ENCODE peak calls at places on chromosomes 12 and 14, in six cellular contexts. D is GM06990, Y is AG10803, F is IMR-90, U is fibroblast of mammary gland, G is HFF-Myc. X is an unnamed sample.

GRCh38 chr12:132586929-132587328 is 23.5 kb downstream of the LRCOL1 start:
- DNase-seq in U (no peak), D (no peak), F (no peak), Y (no peak), G (no peak), X (no peak)

GRCh38 chr14:78644824-78645559 is 474.8 kb downstream of the NRXN3 start:
- DNase-seq in Y (no peak), D (no peak), F (no peak), U (no peak), G (no peak), X (no peak)

GRCh38 chr12:89172224-89172623 is 180.1 kb downstream of the DUSP6 start:
- DNase-seq in F (no peak), G (no peak), Y (no peak), U (no peak), D (no peak), X (no peak)

GRCh38 chr12:115070313-115070712 is 386.3 kb upstream of the TBX3 start:
- DNase-seq in G (no peak), U (peak), Y (no peak), F (peak), D (no peak), X (peak)

GRCh38 chr12:46921754-46922113 is 95.9 kb upstream of the SLC38A4 start:
- DNase-seq in D (no peak), U (peak), G (no peak), Y (peak), F (peak), X (peak)

GRCh38 chr12:5332521-5332920 is 99.4 kb upstream of the NTF3 start:
- DNase-seq in D (no peak), G (no peak), Y (no peak), U (no peak), F (no peak), X (no peak)

GRCh38 chr12:32106153-32106516 is 512 bp upstream of the BICD1 start:
- DNase-seq in G (no peak), Y (no peak), D (no peak), U (no peak), F (no peak), X (no peak)

GRCh38 chr14:55556929-55557623 is 22.9 kb upstream of the KTN1 start:
- DNase-seq in U (peak), Y (peak), D (no peak), G (peak), F (peak), X (peak)

GRCh38 chr12:79206871-79207270 is 342.3 kb downstream of the SYT1 start:
- DNase-seq in G (no peak), Y (no peak), U (no peak), F (no peak), D (no peak), X (peak)

GRCh38 chr12:56206373-56207166 is 15.2 kb downstream of the RNF41 start:
- DNase-seq in F (peak), U (peak), Y (peak), D (no peak), G (no peak), X (peak)

GRCh38 chr12:116319851-116320621 is 42.5 kb upstream of the MED13L start:
- DNase-seq in G (peak), D (no peak), F (peak), U (peak), Y (peak), X (peak)

GRCh38 chr14:101506211-101506920 is 54.9 kb upstream of the DIO3 start:
- DNase-seq in U (no peak), Y (no peak), G (no peak), F (no peak), D (no peak), X (no peak)

GRCh38 chr14:74609721-74610120 is 2.3 kb downstream of the LTBP2 start:
- DNase-seq in D (no peak), Y (no peak), U (peak), G (no peak), F (peak), X (peak)

GRCh38 chr12:106211973-106212372 is 35.8 kb downstream of the CKAP4 start:
- DNase-seq in G (no peak), U (no peak), F (no peak), D (no peak), Y (no peak), X (no peak)

GRCh38 chr12:124681779-124682391 is 114.5 kb upstream of the NCOR2 start:
- DNase-seq in G (peak), F (peak), Y (peak), U (peak), D (no peak), X (peak)

GRCh38 chr12:52032431-52032796 is 18.8 kb upstream of the NR4A1 start:
- DNase-seq in D (no peak), G (no peak), U (peak), F (peak), Y (peak), X (peak)

GRCh38 chr12:26406813-26407212 is 211.4 kb downstream of the SSPN start:
- DNase-seq in Y (no peak), D (no peak), F (no peak), U (no peak), G (no peak), X (no peak)

GRCh38 chr12:75979181-75979580 is 52.4 kb downstream of the PHLDA1 start:
- DNase-seq in D (no peak), Y (peak), F (peak), U (peak), G (peak), X (peak)

GRCh38 chr14:103031956-103032355 is 25.4 kb downstream of the CDC42BPB start:
- DNase-seq in D (no peak), U (no peak), G (no peak), F (no peak), Y (peak), X (peak)

GRCh38 chr14:54565236-54566151 is 1.4 kb upstream of the SAMD4A start:
- DNase-seq in F (peak), G (peak), D (peak), Y (peak), U (peak), X (peak)

GRCh38 chr12:100864366-100864765 is 69.8 kb downstream of the ANO4 start:
- DNase-seq in Y (no peak), G (no peak), D (no peak), F (no peak), U (no peak), X (no peak)

GRCh38 chr12:25583545-25583944 is 30.5 kb upstream of the LMNTD1 start:
- DNase-seq in G (no peak), Y (no peak), F (peak), D (no peak), U (peak), X (peak)

GRCh38 chr12:91968772-91969171 is 176.9 kb downstream of the BTG1 start:
- DNase-seq in D (no peak), U (no peak), Y (no peak), G (no peak), F (no peak), X (no peak)

GRCh38 chr12:121218588-121219352 is 8.8 kb downstream of the P2RX4 start:
- DNase-seq in Y (no peak), D (no peak), F (no peak), G (no peak), U (no peak), X (no peak)

GRCh38 chr12:54413284-54414190 is 5.5 kb downstream of the ITGA5 start:
- DNase-seq in G (no peak), D (no peak), U (no peak), Y (peak), F (no peak), X (no peak)

GRCh38 chr14:91284146-91284790 is 39.8 kb upstream of the GPR68 start:
- DNase-seq in U (peak), G (peak), F (peak), D (no peak), Y (peak), X (peak)

GRCh38 chr12:118354903-118355302 is 17.8 kb downstream of the TAOK3 start:
- DNase-seq in D (peak), G (no peak), U (no peak), F (peak), Y (no peak), X (no peak)

GRCh38 chr12:64650762-64651161 is 40.5 kb downstream of the RASSF3 start:
- DNase-seq in G (no peak), D (no peak), F (peak), Y (no peak), U (no peak), X (no peak)

GRCh38 chr12:1634590-1635191 is 5.7 kb downstream of the WNT5B start:
- DNase-seq in G (peak), D (no peak), Y (peak), F (peak), U (peak), X (peak)

GRCh38 chr14:74531467-74531866 is 37.9 kb downstream of the ISCA2 start:
- DNase-seq in D (no peak), G (peak), Y (peak), U (peak), F (peak), X (peak)

GRCh38 chr12:122994140-122994675 is 13.7 kb downstream of the ARL6IP4 start:
- DNase-seq in Y (no peak), F (no peak), D (no peak), G (no peak), U (no peak), X (no peak)

GRCh38 chr12:78628701-78629100 is 235.9 kb upstream of the SYT1 start:
- DNase-seq in Y (no peak), D (no peak), F (no peak), G (no peak), U (no peak), X (no peak)

GRCh38 chr12:52713960-52714886 is 10.9 kb upstream of the KRT77 start:
- DNase-seq in Y (no peak), F (no peak), G (no peak), U (no peak), D (no peak), X (no peak)

GRCh38 chr12:77925536-77926108 is 94.9 kb downstream of the NAV3 start:
- DNase-seq in F (peak), D (peak), G (peak), Y (peak), U (peak), X (peak)

GRCh38 chr12:80129895-80130535 is 30.7 kb downstream of the OTOGL start:
- DNase-seq in Y (peak), D (no peak), F (peak), G (no peak), U (no peak), X (no peak)

GRCh38 chr12:27498159-27498558 is 25.8 kb upstream of the PPFIBP1 start:
- DNase-seq in Y (no peak), D (peak), U (no peak), G (no peak), F (no peak), X (no peak)

GRCh38 chr12:88854260-88854659 is 274.0 kb upstream of the KITLG start:
- DNase-seq in D (no peak), U (peak), F (peak), G (peak), Y (peak), X (peak)

GRCh38 chr12:131975228-131975627 is 25.5 kb downstream of the EP400 start:
- DNase-seq in F (no peak), Y (no peak), G (no peak), U (no peak), D (no peak), X (no peak)

GRCh38 chr14:102906616-102907302 is 15.7 kb upstream of the AMN start:
- DNase-seq in F (no peak), G (no peak), D (no peak), Y (no peak), U (no peak), X (no peak)

GRCh38 chr12:109910969-109911348 is 10.9 kb downstream of the TCHP start:
- DNase-seq in F (peak), G (no peak), U (peak), D (peak), Y (peak), X (peak)
- TF ChIP-seq CTCF in F (peak), G (peak), U (peak), D (peak), Y (peak), X (peak)

DNA sequence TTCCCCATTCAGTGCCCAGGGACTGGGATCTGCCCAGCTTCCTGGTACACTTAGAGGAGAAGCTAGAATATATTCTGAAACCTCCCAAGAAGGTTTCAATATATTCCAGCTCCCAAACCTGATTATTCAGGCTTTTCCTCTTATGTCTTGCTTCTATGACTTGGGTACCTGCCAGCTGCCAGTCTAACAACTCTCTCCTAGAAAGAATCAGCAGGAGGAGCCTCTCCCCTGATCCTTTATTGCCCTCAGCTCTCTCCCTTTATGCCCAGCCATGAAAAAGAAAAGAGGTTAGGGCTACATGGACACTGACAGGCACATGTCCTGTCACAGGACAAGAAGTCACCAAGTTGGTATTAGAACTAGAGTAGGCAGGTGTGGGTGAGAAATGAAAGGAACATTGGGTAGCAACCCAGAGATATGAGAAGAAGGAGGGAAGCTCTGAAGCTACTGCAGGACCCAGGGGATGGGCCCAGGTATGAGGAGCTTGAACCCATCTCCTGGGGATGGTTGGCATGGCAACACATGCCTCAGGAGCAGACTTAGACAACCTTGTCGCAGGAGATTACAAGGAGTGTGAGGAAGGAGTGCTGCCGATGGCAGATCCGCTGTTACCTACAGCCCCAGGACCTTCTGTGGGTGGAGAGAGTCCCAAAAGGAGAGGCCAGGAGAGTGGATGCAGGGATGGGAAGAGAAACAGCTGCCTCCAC is 2.0 kb upstream of the CACNB3 start:
- DNase-seq in Y (no peak), G (no peak), U (no peak), D (no peak), F (no peak), X (peak)
- H3K4me3 ChIP-seq in Y (peak), G (peak), U (peak), D (no peak), F (peak), X (peak)

DNA sequence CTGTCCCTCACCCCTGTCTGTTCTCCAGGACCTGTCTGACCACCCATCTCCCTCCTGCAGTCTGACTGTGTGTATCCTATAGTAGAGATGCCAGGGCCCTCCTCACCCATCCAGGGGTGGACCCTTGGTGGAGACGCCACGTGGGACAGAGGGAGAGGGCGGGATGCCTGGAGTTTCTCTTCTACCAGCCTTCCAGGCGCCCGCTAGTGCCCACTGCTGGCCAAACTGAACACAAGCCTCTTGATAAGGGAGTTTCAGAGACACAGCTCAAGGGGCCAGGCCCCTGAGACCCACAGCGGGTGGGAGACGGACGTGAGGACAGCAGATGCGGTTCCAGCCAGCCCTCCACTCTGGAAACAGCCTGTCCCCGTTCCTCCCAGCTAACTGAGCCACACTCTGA is 147.3 kb downstream of the RBM19 start:
- DNase-seq in U (no peak), D (no peak), G (no peak), Y (no peak), F (no peak), X (no peak)
- TF ChIP-seq CTCF in U (peak), D (peak), G (peak), Y (peak), F (peak), X (peak)

GRCh38 chr14:69400154-69400553 is 1.7 kb downstream of the SLC39A9 start:
- DNase-seq in Y (no peak), U (no peak), G (no peak), F (no peak), D (no peak), X (no peak)
- H3K4me3 ChIP-seq in Y (peak), U (peak), G (peak), F (peak), D (peak), X (peak)

GRCh38 chr14:46582826-46583225 is 68.8 kb downstream of the RPL10L start:
- DNase-seq in G (no peak), F (no peak), Y (no peak), U (no peak), D (no peak), X (no peak)

GRCh38 chr14:46580941-46581671 is 70.5 kb downstream of the RPL10L start:
- DNase-seq in F (no peak), U (peak), Y (no peak), G (no peak), D (no peak), X (peak)
- TF ChIP-seq CTCF in F (no peak), U (peak), Y (no peak), G (peak), D (peak), X (peak)

DNA sequence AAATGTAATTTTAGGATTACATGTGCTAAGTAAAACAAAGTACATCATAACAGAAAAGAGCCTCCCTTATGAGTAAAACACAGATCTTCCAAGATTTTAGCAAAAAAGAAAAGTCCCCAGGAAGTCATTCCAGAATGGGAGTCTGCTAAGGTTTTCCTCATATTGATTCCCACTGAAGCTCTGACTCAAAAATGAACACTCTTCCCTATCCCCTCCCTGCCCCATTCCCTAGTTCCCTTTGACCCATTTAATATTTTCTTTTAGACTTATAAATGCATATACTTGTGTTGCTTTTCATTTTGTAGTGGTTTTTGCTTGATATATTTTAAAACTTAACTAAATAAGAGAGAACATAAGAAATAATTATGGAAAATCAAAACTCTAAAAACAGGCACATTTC is 40.1 kb downstream of the PTGER2 start:
- DNase-seq in Y (no peak), G (no peak), F (no peak), U (peak), D (no peak), X (no peak)
- H3K4me3 ChIP-seq in Y (no peak), G (no peak), F (no peak), U (no peak), D (no peak), X (no peak)